ENCODE peak calls at places on chromosomes 4 and X, in ten cellular contexts. N is hepatocyte; B is ovary; X is CD8-positive, alpha-beta T cell; L is left ventricle myocardium inferior; T is psoas muscle; C is Peyer's patch; J is heart left ventricle; P is breast epithelium; Q is cardiac muscle cell. W is an unnamed sample. For H3K4me1, the result is how much of the 10 kb centered on the place peaks cover.

GRCh38 chr4:109235683-109236082 is 66.8 kb downstream of the COL25A1 start:
- DNase-seq in T (no peak), N (no peak), C (no peak), P (no peak), Q (no peak), X (no peak), B (no peak), L (no peak), J (no peak), W (no peak)

GRCh38 chr4:28354874-28355273 is 1494.2 kb downstream of the STIM2 start:
- DNase-seq in B (no peak), J (no peak), X (no peak), T (no peak), N (no peak), L (no peak), C (no peak), Q (no peak), P (no peak), W (no peak)

GRCh38 chrX:101241531-101241930 is 21.9 kb downstream of the DRP2 start:
- DNase-seq in J (no peak), L (no peak), X (no peak), T (no peak), C (no peak), N (no peak), P (no peak), Q (no peak), B (no peak), W (no peak)

GRCh38 chr4:54976682-54977081 is 148.7 kb downstream of the KDR start:
- DNase-seq in Q (peak), L (no peak), N (no peak), X (no peak), J (no peak), P (no peak), T (no peak), C (no peak), B (no peak), W (no peak)

GRCh38 chr4:185384877-185385465 is 10.8 kb downstream of the LRP2BP start:
- DNase-seq in B (no peak), C (no peak), P (no peak), X (no peak), T (no peak), J (peak), N (no peak), Q (no peak), L (no peak), W (no peak)

GRCh38 chr4:120694973-120695372 is 227.6 kb downstream of the PRDM5 start:
- DNase-seq in P (no peak), X (no peak), Q (peak), T (no peak), B (peak), J (no peak), C (peak), N (peak), L (no peak), W (peak)

GRCh38 chr4:55733874-55734437 is 85.6 kb upstream of the EXOC1L start:
- DNase-seq in X (no peak), L (peak), Q (no peak), J (no peak), P (peak), B (peak), N (peak), C (peak), T (no peak), W (peak)

GRCh38 chr4:74473155-74473811 is 28.3 kb downstream of the AREG start:
- DNase-seq in B (no peak), N (peak), C (no peak), P (no peak), Q (no peak), J (no peak), T (no peak), X (no peak), L (no peak), W (peak)

GRCh38 chr4:169205146-169205806 is 65.5 kb downstream of the SH3RF1 start:
- DNase-seq in C (no peak), N (no peak), Q (no peak), J (no peak), L (no peak), P (no peak), X (no peak), T (no peak), B (no peak), W (no peak)

GRCh38 chr4:127071443-127071842 is 561.3 kb upstream of the INTU start:
- DNase-seq in P (no peak), B (no peak), N (no peak), T (no peak), Q (no peak), X (no peak), L (no peak), C (no peak), J (no peak), W (no peak)

GRCh38 chrX:30085571-30085970 is 129.8 kb upstream of the MAGEB2 start:
- DNase-seq in B (no peak), J (no peak), N (no peak), T (no peak), Q (no peak), C (no peak), X (no peak), P (no peak), L (no peak), W (no peak)

GRCh38 chrX:153446950-153447580 is 1.2 kb upstream of the TREX2 start:
- DNase-seq in T (no peak), X (no peak), B (no peak), L (no peak), N (no peak), P (no peak), C (peak), J (no peak), Q (no peak), W (no peak)

GRCh38 chr4:123405212-123405856 is 8.7 kb downstream of the SPRY1 start:
- DNase-seq in N (no peak), L (no peak), T (no peak), P (no peak), J (no peak), B (no peak), Q (no peak), C (no peak), X (no peak), W (no peak)

GRCh38 chr4:99652596-99653436 is 4.8 kb downstream of the C4orf54 start:
- DNase-seq in C (no peak), X (no peak), B (no peak), Q (no peak), P (no peak), L (no peak), J (no peak), T (peak), N (no peak), W (no peak)

GRCh38 chr4:41323186-41323585 is 66.5 kb downstream of the UCHL1 start:
- DNase-seq in P (no peak), B (no peak), C (no peak), N (no peak), J (no peak), T (no peak), Q (no peak), X (no peak), L (no peak), W (no peak)

GRCh38 chr4:96638132-96638531 is 798.2 kb downstream of the PDHA2 start:
- DNase-seq in J (no peak), N (peak), L (no peak), P (no peak), B (no peak), C (no peak), X (no peak), T (no peak), Q (no peak), W (no peak)

GRCh38 chr4:187006189-187006618 is 282.5 kb upstream of the FAT1 start:
- DNase-seq in P (no peak), Q (no peak), X (no peak), L (no peak), C (no peak), J (no peak), B (no peak), T (no peak), N (peak), W (peak)

GRCh38 chrX:45669715-45670360 is 469.2 kb upstream of the DIPK2B start:
- DNase-seq in J (no peak), P (no peak), C (no peak), X (no peak), B (no peak), Q (no peak), L (no peak), N (no peak), T (no peak), W (no peak)

GRCh38 chr4:72295966-72296557 is 264.3 kb downstream of the NPFFR2 start:
- DNase-seq in L (no peak), T (no peak), X (no peak), B (no peak), Q (peak), J (no peak), N (peak), P (no peak), C (no peak), W (no peak)

GRCh38 chr4:22999419-22999818 is 306.7 kb downstream of the GBA3 start:
- DNase-seq in C (no peak), X (no peak), P (no peak), T (no peak), N (no peak), J (no peak), Q (no peak), L (no peak), B (no peak), W (no peak)

GRCh38 chr4:33577798-33578197 is 2666.5 kb downstream of the ARAP2 start:
- DNase-seq in C (no peak), J (no peak), P (no peak), L (no peak), N (peak), T (no peak), B (no peak), Q (no peak), X (no peak), W (no peak)

GRCh38 chr4:3630136-3630933 is 98.1 kb upstream of the LRPAP1 start:
- DNase-seq in C (no peak), T (no peak), X (no peak), Q (no peak), L (no peak), J (no peak), B (no peak), N (no peak), P (no peak), W (no peak)

DNA sequence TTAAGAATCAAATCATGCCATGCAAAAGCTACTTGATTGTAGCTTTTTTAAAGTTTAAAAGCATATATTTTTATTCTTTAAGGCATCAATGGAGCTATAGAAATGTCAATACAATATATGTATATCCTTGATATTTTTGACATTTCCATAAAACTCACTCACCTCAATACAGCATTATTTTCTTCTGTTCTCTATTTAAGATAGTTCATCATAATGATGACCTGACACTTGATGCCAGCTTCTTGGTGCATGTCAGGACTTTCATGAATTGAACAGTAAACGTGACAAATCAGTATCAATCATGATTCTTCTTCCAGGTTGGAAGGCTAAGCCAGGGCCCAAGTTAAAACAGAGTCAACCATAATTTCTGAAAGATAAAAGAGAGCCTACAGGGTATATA is 33.6 kb upstream of the ATP8A1 start:
- DNase-seq in J (no peak), C (no peak), L (no peak), P (no peak), B (no peak), X (no peak), T (no peak), N (no peak), Q (no peak), W (no peak)
- TF ChIP-seq CTCF in J (no peak), C (no peak), L (no peak), P (no peak), B (no peak), X (no peak), T (no peak), N (no peak), Q (no peak), W (no peak)

GRCh38 chr4:7811536-7812190 is 128.0 kb downstream of the AFAP1 start:
- DNase-seq in L (peak), P (no peak), C (peak), J (peak), Q (no peak), B (peak), T (peak), N (peak), X (no peak), W (no peak)

GRCh38 chr4:7814451-7814850 is 125.2 kb downstream of the AFAP1 start:
- DNase-seq in C (no peak), P (no peak), T (no peak), N (no peak), J (no peak), B (no peak), X (no peak), L (no peak), Q (no peak), W (no peak)

GRCh38 chr4:7812191-7812860 is 127.3 kb downstream of the AFAP1 start:
- DNase-seq in Q (no peak), L (no peak), X (no peak), J (no peak), B (no peak), N (no peak), P (no peak), T (no peak), C (no peak), W (no peak)

GRCh38 chr4:7813674-7814073 is 126.0 kb downstream of the AFAP1 start:
- DNase-seq in Q (no peak), N (no peak), J (no peak), B (no peak), T (no peak), C (no peak), X (no peak), L (no peak), P (no peak), W (no peak)

DNA sequence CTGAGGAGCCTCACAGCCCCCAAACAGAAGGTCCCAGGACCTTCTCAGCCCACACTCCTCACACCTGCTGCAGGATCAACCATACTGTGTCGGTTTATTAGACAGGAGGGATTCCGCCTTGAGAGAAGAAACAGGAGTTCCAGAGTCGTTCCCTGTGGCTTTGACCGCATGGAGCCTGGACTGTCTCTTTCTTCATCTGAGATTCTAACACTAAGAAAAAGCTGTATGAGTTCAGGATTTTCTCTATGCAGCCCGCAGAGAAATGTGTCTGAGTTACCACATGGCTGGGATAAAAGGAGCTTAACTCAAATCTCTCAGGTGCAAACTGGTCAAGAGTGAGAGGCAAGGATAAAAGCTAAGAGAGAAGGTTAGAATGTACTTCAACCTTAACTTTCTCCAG is 126.7 kb downstream of the AFAP1 start:
- DNase-seq in B (no peak), X (no peak), L (no peak), P (no peak), Q (no peak), T (no peak), J (no peak), C (no peak), N (no peak), W (no peak)
- H3K4me1 ChIP-seq in B (under half), X (under half), L (under half), P (under half), Q (under half), T (under half), J (under half), C (under half), N (under half), W (under half)

GRCh38 chrX:96683997-96684338 is 674 bp upstream of the DIAPH2 start:
- DNase-seq in P (no peak), X (no peak), L (no peak), B (no peak), Q (no peak), N (peak), T (no peak), J (no peak), C (no peak), W (no peak)
- H3K27ac ChIP-seq in P (peak), X (no peak), L (peak), B (no peak), Q (no peak), N (peak), T (peak), J (peak), C (peak), W (peak)

DNA sequence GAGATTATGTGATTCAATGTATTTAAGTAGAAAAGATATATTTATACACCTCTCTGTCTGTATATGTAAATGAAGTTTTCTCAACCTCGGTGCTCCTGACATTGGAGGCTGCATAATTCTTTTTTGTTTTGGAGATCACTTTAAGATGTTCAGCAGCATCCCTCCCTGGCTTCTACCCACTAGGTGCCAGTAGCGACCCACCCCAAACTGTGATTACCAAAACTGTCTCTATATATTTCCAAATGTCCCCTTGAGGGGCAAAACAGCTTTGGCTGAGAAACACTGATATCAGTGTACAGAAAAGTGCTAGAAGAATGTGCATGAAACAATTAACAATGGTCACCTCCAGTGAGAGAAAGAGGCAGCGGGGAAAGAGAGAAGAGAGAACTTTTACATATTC is 51.2 kb downstream of the DCX start:
- DNase-seq in B (no peak), P (no peak), C (no peak), T (no peak), Q (peak), X (no peak), J (no peak), N (no peak), L (no peak), W (no peak)
- TF ChIP-seq CTCF in B (no peak), P (no peak), C (no peak), T (no peak), Q (no peak), X (no peak), J (no peak), N (peak), L (no peak), W (no peak)

DNA sequence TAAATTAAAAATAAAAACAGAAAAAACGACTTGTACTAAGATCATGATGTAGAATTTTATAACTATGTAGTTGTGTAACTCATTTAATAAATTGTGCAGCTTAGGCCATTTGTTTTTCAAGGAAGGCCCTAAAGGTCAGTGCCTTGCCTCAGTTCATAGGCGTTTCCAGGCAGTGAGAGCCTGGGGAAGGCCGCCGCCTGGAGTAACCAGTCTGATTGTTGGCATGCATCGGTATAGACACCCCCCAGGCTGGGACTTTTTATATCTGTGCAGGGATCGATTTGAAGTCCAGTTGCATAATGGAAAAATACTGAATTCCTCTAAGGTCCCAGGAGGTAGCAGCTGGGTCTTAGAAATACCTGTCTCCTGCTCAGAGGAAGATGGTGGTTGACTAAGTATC is 77.2 kb downstream of the TMEM131L start:
- DNase-seq in C (no peak), N (no peak), X (no peak), P (no peak), J (no peak), B (no peak), T (no peak), Q (no peak), L (no peak), W (no peak)
- H3K4me1 ChIP-seq in C (under half), N (under half), X (half or more), P (under half), J (under half), B (under half), T (under half), Q (under half), L (half or more), W (under half)

GRCh38 chr4:673349-674091 is 556 bp downstream of the ATP5ME start:
- DNase-seq in J (peak), L (peak), P (no peak), X (no peak), Q (no peak), N (peak), B (no peak), C (no peak), T (peak), W (no peak)
- H3K27ac ChIP-seq in J (peak), L (peak), P (peak), X (peak), Q (peak), N (peak), B (peak), C (peak), T (peak), W (peak)

GRCh38 chrX:143663755-143664154 is 27.9 kb upstream of the SLITRK4 start:
- DNase-seq in P (no peak), N (no peak), J (no peak), Q (no peak), T (no peak), B (no peak), L (no peak), X (no peak), C (no peak), W (no peak)

GRCh38 chrX:143664302-143664701 is 28.4 kb upstream of the SLITRK4 start:
- DNase-seq in C (no peak), Q (peak), L (no peak), X (no peak), N (peak), T (no peak), P (no peak), B (no peak), J (no peak), W (no peak)

DNA sequence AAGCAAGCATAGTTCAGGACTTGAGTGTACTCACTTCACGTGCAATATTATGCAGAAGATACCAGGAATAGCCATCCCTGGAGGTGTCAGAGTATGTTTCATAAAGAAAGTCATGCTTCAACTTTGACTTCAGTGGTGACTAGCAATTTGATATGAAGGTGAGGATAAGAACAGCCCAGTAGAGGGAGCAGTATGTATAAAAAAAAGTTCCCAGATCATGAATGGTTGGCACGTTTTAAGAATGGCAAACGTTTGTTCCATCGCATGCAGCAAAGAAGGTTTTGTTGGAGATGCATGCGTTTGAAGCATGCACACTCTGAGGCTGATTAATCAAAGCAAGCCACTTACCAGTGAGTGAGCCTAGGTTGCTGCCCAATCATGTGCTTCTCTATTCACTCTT is 33.5 kb upstream of the SLITRK4 start:
- DNase-seq in J (no peak), B (no peak), Q (no peak), P (no peak), X (no peak), L (no peak), C (no peak), T (no peak), N (peak), W (no peak)
- TF ChIP-seq CTCF in J (peak), B (no peak), Q (peak), P (no peak), X (no peak), L (no peak), C (no peak), T (no peak), N (peak), W (no peak)

GRCh38 chr4:86901864-86902263 is 9.6 kb upstream of the C4orf36 start:
- DNase-seq in L (no peak), X (no peak), J (no peak), N (no peak), C (no peak), B (no peak), T (no peak), Q (no peak), P (no peak), W (no peak)
- H3K4me1 ChIP-seq in L (under half), X (under half), J (under half), N (under half), C (under half), B (under half), T (under half), Q (under half), P (under half), W (under half)

DNA sequence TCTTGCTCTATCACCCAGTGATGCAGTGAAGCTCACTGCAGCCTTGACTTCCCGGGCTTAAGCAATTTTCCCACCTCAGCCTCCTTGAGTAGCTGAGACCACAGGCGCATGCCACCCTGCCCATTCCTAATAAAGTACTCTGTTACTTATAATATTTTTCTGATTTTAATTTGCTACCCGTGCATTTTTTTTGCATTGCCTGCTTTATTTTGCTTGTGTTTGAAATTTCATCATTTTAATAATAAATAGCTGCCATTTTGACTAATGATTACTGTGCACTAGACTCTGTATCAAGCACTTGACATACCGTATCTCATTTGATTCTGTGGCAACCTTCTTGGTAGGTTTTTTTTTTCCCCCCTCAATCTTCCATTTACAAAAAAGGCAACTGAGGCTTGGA is 41.7 kb downstream of the FAM193A start:
- DNase-seq in C (no peak), X (no peak), P (no peak), J (no peak), T (no peak), Q (no peak), N (no peak), B (no peak), L (no peak), W (no peak)
- H3K27ac ChIP-seq in C (no peak), X (no peak), P (no peak), J (no peak), T (no peak), Q (no peak), N (no peak), B (no peak), L (no peak), W (no peak)

W was measured in foreskin keratinocyte.